ENCODE peak calls at places on chromosome 5, in four cellular contexts. B is SK-N-SH, N is HCT116, Z is A549. H is an unnamed sample. For H3K4me1, the result is how much of the 10 kb centered on the place peaks cover.

GRCh38 chr5:93600409-93601052 is 17.5 kb downstream of the NR2F1 start:
- DNase-seq in B (no peak), N (no peak), Z (no peak), H (no peak)

GRCh38 chr5:91160751-91161285 is 222.3 kb downstream of the ARRDC3 start:
- DNase-seq in B (no peak), N (no peak), Z (no peak), H (no peak)

GRCh38 chr5:3598725-3599282 is 3.2 kb downstream of the IRX1 start:
- DNase-seq in B (peak), N (no peak), Z (no peak), H (no peak)

GRCh38 chr5:135843571-135844337 is 9.3 kb downstream of the SLC25A48 start:
- DNase-seq in B (no peak), N (peak), Z (no peak), H (no peak)

GRCh38 chr5:20286512-20286911 is 298.5 kb upstream of the CDH18 start:
- DNase-seq in B (no peak), N (no peak), Z (peak), H (no peak)

GRCh38 chr5:24475101-24475500 is 169.7 kb downstream of the CDH10 start:
- DNase-seq in B (no peak), N (no peak), Z (no peak), H (no peak)

GRCh38 chr5:140256726-140257125 is 46.2 kb downstream of the PFDN1 start:
- DNase-seq in B (no peak), N (no peak), Z (no peak), H (no peak)

GRCh38 chr5:158543539-158544387 is 556.0 kb downstream of the EBF1 start:
- DNase-seq in B (no peak), N (no peak), Z (no peak), H (no peak)

GRCh38 chr5:37715361-37715760 is 124.5 kb downstream of the GDNF start:
- DNase-seq in B (no peak), N (no peak), Z (no peak), H (no peak)

GRCh38 chr5:124162782-124163532 is 583.5 kb downstream of the ZNF608 start:
- DNase-seq in B (no peak), N (no peak), Z (no peak), H (no peak)

GRCh38 chr5:133386662-133387061 is 225.7 kb downstream of the FSTL4 start:
- DNase-seq in B (no peak), N (no peak), Z (no peak), H (no peak)

GRCh38 chr5:34849253-34849652 is 10.3 kb downstream of the TTC23L start:
- DNase-seq in B (no peak), N (no peak), Z (no peak), H (no peak)

GRCh38 chr5:52989025-52989780 is at the start of gene ITGA2:
- DNase-seq in B (peak), N (peak), Z (peak), H (peak)

GRCh38 chr5:143714629-143715028 is 97.3 kb upstream of the HMHB1 start:
- DNase-seq in B (no peak), N (no peak), Z (no peak), H (no peak)

GRCh38 chr5:68924490-68925145 is 169.2 kb upstream of the SLC30A5 start:
- DNase-seq in B (no peak), N (no peak), Z (no peak), H (no peak)

GRCh38 chr5:42555010-42555409 is 131.8 kb downstream of the GHR start:
- DNase-seq in B (no peak), N (no peak), Z (no peak), H (no peak)

GRCh38 chr5:42557689-42558088 is 134.4 kb downstream of the GHR start:
- DNase-seq in B (no peak), N (no peak), Z (no peak), H (no peak)

GRCh38 chr5:42552597-42552996 is 129.4 kb downstream of the GHR start:
- DNase-seq in B (no peak), N (no peak), Z (no peak), H (no peak)

GRCh38 chr5:42553461-42553860 is 130.2 kb downstream of the GHR start:
- DNase-seq in B (no peak), N (no peak), Z (no peak), H (no peak)

DNA sequence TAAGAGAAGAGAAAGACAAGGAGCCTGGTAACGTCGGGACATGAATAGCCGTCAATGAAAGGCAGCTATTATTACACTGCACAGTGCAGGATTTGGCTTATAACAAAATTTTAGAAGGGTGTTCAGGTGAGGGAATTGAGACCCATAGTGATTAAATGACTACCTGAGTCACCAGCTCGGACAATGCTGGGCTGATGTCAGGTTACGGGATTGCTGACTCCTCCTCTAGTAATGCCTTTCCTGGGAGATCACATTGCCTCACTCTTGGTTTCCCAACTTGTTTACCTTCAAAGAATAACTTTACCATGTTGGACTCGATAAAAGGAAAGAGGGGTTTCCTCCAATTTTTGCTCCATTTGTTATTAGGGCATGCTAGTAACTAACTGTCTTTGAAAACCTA is 132.6 kb downstream of the GHR start:
- DNase-seq in B (no peak), N (no peak), Z (no peak), H (no peak)
- TF ChIP-seq REST in B (no peak), N (no peak), Z (no peak), H (no peak)

GRCh38 chr5:149203896-149204544 is 62.7 kb downstream of the ABLIM3 start:
- DNase-seq in B (no peak), N (no peak), Z (no peak), H (no peak)
- H3K4me1 ChIP-seq in B (under half), N (half or more), Z (under half), H (under half)

DNA sequence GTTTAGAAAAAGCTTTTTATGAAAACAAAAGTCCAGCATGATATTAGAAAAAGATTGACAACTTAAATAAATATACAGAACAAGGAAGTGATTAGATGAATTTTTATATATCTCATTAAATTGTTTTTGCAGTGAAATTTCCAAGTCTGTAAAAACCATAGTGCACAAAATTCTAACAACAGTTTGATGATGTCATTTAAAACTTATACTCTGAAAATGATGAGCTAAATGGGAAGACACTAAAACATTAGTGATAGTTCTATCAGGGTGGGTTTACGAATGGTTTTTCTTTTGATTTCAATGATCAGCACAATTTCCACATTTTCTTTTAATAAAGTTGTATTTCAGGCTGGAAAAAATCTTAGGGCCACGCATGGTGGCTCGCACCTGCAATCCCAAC is 126.4 kb upstream of the GPR151 start:
- DNase-seq in B (no peak), N (no peak), Z (no peak), H (no peak)
- H3K27ac ChIP-seq in B (no peak), N (no peak), Z (no peak), H (no peak)

GRCh38 chr5:145915970-145916638 is 20.3 kb upstream of the SH3RF2 start:
- DNase-seq in B (no peak), N (no peak), Z (no peak), H (no peak)
- TF ChIP-seq REST in B (no peak), N (no peak), Z (no peak), H (no peak)

GRCh38 chr5:99646011-99646647 is 717.3 kb upstream of the CHD1 start:
- DNase-seq in B (no peak), N (no peak), Z (no peak), H (no peak)

DNA sequence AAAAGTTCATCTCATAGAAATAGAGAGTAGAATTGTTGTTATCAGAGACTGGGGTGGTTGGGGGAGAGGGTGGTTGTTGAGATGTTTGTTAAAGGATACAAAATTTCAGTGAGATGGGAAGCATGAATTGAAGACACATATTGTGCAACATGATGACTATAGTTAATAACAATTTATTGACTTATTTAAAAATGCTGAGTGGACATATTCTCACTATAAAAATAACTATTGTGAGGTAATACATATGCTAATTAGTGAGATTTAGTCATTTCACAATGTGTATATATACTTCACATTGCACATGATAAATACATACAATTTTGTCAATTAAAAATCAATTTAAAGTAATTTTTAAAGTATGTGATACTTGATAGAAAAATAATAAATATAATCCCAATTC is 722.5 kb upstream of the CHD1 start:
- DNase-seq in B (no peak), N (no peak), Z (no peak), H (no peak)
- H3K4me1 ChIP-seq in B (under half), N (under half), Z (under half), H (under half)

DNA sequence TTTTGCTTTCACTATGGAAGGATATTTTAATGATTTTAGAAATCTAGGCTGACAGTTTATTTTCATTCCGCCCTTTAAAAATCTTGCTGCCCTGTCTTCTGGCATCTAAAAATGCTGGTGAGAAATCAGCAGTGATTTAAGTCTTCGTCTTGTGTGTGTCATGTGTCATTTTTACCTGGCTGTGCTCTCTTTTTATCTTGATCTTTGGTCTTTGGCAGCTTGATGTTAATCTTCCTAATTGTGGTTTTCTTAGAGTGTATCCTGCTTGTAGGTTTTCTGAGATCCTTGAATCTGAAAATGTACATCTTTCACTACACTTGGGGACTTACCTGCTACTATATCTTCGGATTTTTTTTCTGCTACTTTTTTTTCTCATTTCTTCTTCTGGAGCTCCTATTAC is 11.9 kb upstream of the LPCAT1 start:
- DNase-seq in B (no peak), N (no peak), Z (no peak), H (no peak)
- H3K27ac ChIP-seq in B (no peak), N (no peak), Z (no peak), H (no peak)

DNA sequence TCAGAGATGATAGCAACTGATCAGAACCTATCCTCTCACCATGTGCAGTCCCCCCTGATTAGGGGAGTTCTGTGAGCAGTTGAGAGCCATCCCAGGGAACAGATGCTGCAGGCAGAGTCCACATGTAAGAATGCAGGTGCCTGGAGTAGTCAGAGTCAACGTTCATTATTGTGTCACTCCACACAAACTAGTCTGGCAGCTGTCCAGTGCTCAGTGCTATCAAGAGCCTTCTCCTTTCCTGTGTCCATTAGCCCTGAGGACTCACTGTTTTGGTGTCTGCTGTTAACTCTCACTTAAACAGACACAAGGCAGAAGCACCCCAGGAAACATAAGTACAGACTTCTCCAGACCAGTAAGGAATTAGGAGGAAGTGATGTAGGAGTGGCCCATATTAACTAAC is 2.5 kb downstream of the SH3TC2 start:
- DNase-seq in B (peak), N (no peak), Z (no peak), H (no peak)
- TF ChIP-seq REST in B (peak), N (no peak), Z (no peak), H (no peak)